ENCODE peak calls at places on chromosome 9, in seven cellular contexts. M, K, Y, I, U, G and A are unnamed samples.

GRCh38 chr9:126236273-126236672 is 90.4 kb upstream of the MVB12B start:
- DNase-seq in K (no peak), G (no peak), M (no peak), I (no peak), Y (no peak), U (no peak), A (no peak)

GRCh38 chr9:114894801-114895433 is 35.5 kb downstream of the TNFSF8 start:
- DNase-seq in K (no peak), G (peak; percentile 44), M (no peak), U (peak; percentile 34), I (no peak), Y (no peak), A (peak; percentile 52)

GRCh38 chr9:113274474-113275146 is 762 bp downstream of the CDC26 start:
- DNase-seq in M (no peak), I (no peak), Y (no peak), K (no peak), U (no peak), G (no peak), A (peak; percentile 66)

GRCh38 chr9:105413486-105414068 is 34.3 kb upstream of the FSD1L start:
- DNase-seq in Y (no peak), I (no peak), M (peak; percentile 23), K (no peak), U (no peak), G (no peak), A (no peak)

GRCh38 chr9:20683351-20684034 is 566 bp upstream of the FOCAD start:
- DNase-seq in G (no peak), Y (peak; percentile 55), U (peak; percentile 64), K (peak; percentile 32), I (peak; percentile 92), M (peak; percentile 57), A (peak; percentile 84)

GRCh38 chr9:4833781-4834560 is 41.2 kb downstream of the RCL1 start:
- DNase-seq in U (no peak), M (no peak), G (no peak), Y (no peak), K (no peak), I (no peak), A (no peak)

GRCh38 chr9:77679088-77679487 is 31.0 kb upstream of the GNA14 start:
- DNase-seq in M (no peak), G (no peak), I (no peak), Y (no peak), U (no peak), K (no peak), A (no peak)

GRCh38 chr9:99509900-99510299 is 287.8 kb downstream of the SEC61B start:
- DNase-seq in G (no peak), K (no peak), Y (no peak), I (no peak), M (no peak), U (no peak), A (no peak)

GRCh38 chr9:78612089-78612488 is 315.2 kb downstream of the PSAT1 start:
- DNase-seq in I (no peak), G (no peak), U (no peak), Y (no peak), K (no peak), M (no peak), A (no peak)

GRCh38 chr9:115213777-115214428 is 95.9 kb upstream of the TNC start:
- DNase-seq in K (no peak), I (peak; percentile 78), M (no peak), G (no peak), U (peak; percentile 44), Y (no peak), A (peak; percentile 62)

GRCh38 chr9:133459476-133460404 is at the start of gene CACFD1:
- DNase-seq in I (peak; percentile 99), K (peak; percentile 93), Y (peak; percentile 98), M (peak; percentile 99), G (peak; percentile 95), U (peak; percentile 97), A (peak; percentile 100)

GRCh38 chr9:134469041-134469875 is 143.0 kb downstream of the RXRA start:
- DNase-seq in U (peak; percentile 61), I (peak; percentile 90), Y (peak; percentile 84), K (no peak), M (peak; percentile 22), G (no peak), A (no peak)

GRCh38 chr9:108889649-108890067 is 27.6 kb downstream of the ACTL7A start:
- DNase-seq in K (no peak), I (no peak), Y (no peak), U (no peak), G (no peak), M (no peak), A (no peak)

GRCh38 chr9:91580136-91580535 is 156.5 kb upstream of the NFIL3 start:
- DNase-seq in M (no peak), K (no peak), I (no peak), G (no peak), U (no peak), Y (no peak), A (peak; percentile 76)

GRCh38 chr9:103990311-103990710 is 103.8 kb upstream of the SMC2 start:
- DNase-seq in G (no peak), I (no peak), Y (no peak), K (no peak), M (no peak), U (no peak), A (no peak)

GRCh38 chr9:91162784-91163440 is 198.8 kb downstream of the AUH start:
- DNase-seq in K (peak; percentile 40), I (no peak), Y (no peak), G (no peak), U (peak; percentile 53), M (peak; percentile 75), A (peak; percentile 80)

GRCh38 chr9:93908591-93909241 is 46.4 kb downstream of the BARX1 start:
- DNase-seq in Y (no peak), M (no peak), I (no peak), G (no peak), K (no peak), U (no peak), A (peak; percentile 73)

DNA sequence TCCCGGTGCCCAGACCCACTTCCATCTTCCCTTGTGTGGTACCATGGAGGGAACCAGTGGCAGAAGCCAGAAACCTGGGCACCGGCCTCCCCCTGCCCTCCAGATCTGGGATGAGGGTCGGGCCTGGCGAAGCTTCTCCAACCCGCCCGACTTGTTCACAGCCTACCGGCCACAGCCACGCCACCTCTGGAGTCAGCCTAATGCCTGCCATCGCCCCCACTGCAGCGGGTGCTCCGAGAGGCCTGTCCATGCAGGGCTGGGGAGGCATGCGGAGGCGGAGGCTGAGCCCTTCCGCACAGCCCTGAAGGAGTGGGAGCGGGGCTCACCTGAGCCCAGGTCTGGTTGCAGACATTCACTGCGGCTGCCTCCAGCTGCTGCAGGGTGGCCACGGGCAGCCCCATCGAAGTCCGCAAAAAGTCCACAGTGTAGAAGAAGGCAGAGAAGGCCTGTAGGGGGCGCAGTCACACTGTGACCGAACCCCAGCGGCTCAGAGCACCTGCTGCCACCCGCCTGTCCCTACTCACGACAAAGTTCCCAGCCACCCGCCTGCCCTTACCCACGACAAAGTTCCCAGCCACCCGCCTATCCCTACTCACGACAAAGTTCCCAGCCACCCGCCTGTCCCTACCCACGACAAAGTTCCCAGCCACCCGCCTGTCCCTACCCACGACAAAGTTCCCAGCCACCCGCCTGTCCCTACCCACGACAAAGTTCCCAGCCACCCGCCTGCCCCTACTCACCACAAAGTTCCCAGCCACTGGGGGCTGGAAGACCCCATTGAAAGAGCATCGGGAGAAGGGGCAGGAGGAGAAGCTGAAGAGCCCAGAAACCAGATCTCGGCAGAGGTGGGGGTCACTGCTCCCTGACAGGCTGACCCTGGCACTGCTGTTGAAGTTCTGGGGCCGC is 3.8 kb upstream of the NPDC1 start:
- DNase-seq in K (peak; percentile 57), U (no peak), G (no peak), I (no peak), M (peak; percentile 82), Y (peak; percentile 71), A (peak; percentile 97)
- TF ChIP-seq CTCF in K (peak; percentile 30), U (peak; percentile 60), G (peak; percentile 80), I (no peak), M (peak; percentile 55), Y (peak; percentile 22), A (peak; percentile 49)

GRCh38 chr9:121756477-121757285 is 105.2 kb downstream of the DAB2IP start:
- DNase-seq in M (no peak), K (no peak), G (no peak), U (no peak), I (no peak), Y (no peak), A (no peak)

GRCh38 chr9:121753802-121754654 is 102.6 kb downstream of the DAB2IP start:
- DNase-seq in G (no peak), Y (peak; percentile 43), M (no peak), K (no peak), U (peak; percentile 54), I (no peak), A (peak; percentile 66)

GRCh38 chr9:121757286-121757595 is 105.8 kb downstream of the DAB2IP start:
- DNase-seq in G (no peak), U (no peak), I (no peak), M (no peak), K (no peak), Y (no peak), A (no peak)

GRCh38 chr9:121754655-121755436 is 103.4 kb downstream of the DAB2IP start:
- DNase-seq in G (no peak), K (no peak), I (no peak), U (no peak), Y (peak; percentile 70), M (no peak), A (no peak)

DNA sequence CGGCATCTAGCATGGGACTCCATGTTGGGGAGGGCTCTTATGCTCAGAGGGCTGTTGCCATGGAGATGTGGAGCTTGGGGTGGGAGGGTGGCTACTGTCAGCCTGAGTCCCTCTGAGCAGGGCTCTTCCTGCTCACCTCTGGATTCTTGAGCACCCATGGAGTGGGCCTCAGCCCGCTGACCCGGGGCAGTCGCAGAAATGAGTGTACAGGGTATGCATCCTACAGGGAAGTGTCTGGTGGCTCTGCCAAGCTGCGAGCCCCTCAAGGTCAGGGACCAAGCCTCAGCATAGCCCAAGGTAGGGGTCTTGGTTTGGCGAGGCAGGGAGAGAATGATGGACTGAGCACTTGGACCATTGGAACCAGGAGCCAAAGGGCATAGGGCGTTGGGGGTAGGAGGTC is 104.1 kb downstream of the DAB2IP start:
- DNase-seq in M (no peak), Y (no peak), U (no peak), K (no peak), I (no peak), G (no peak), A (no peak)
- H3K4me1 ChIP-seq in M (peaks cover 20% of the 10 kb centered on the region), Y (peaks cover 46% of the 10 kb centered on the region), U (peaks cover 68% of the 10 kb centered on the region), K (no peaks in the 10 kb centered on the region), I (peaks cover 68% of the 10 kb centered on the region), G (no peaks in the 10 kb centered on the region), A (no peaks in the 10 kb centered on the region)

GRCh38 chr9:37333288-37333687 is 89.2 kb upstream of the GRHPR start:
- DNase-seq in U (no peak), Y (no peak), K (no peak), G (no peak), I (no peak), M (no peak), A (no peak)
- TF ChIP-seq CTCF in U (no peak), Y (no peak), K (no peak), G (no peak), I (no peak), M (no peak), A (peak; percentile 19)

DNA sequence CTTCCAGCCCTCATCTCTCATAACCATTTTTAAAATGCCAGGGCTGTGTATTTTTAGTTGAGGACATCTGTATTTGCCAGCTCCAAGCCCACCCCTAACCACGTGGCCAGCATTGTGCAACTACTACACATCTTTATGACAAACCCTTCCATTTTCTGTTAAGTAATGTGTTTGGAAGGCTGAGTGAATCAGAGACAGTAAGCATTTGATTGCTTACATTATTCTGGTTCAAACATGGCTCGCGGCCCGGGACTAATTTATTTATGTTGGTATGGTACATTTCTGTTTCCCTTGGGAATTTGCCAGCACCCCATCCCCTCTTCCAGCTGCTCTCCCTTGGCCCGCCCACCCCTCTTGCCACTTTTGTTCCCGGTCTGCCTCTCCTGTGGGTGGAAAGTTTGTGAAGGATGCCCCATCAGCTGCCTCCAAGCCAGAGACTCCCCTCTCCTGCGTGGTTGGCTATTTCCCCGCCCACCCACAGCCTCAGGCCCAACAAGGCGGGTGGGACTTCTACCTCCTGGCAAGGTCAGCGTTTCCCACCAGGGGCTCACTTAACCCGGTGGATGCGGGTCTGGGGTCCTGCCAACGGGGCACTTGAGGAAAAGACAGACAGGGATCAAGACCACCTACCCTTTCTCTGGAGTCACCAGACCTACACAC is 162.3 kb downstream of the HSD17B3 start:
- DNase-seq in U (no peak), G (no peak), Y (peak; percentile 66), K (no peak), M (peak; percentile 46), I (peak; percentile 91), A (peak; percentile 90)
- H3K4me1 ChIP-seq in U (peaks cover 7% of the 10 kb centered on the region), G (peaks cover 17% of the 10 kb centered on the region), Y (peaks cover 18% of the 10 kb centered on the region), K (no peaks in the 10 kb centered on the region), M (peaks cover 27% of the 10 kb centered on the region), I (peaks cover 60% of the 10 kb centered on the region), A (peaks cover 41% of the 10 kb centered on the region)